ENCODE peak calls at places on chromosomes 13 and 19, in four cellular contexts. I is Panc1, W is cardiac muscle cell, J is AG04450. F is an unnamed sample.
A peak's percentile ranks its signal among the peaks of the same experiment; 100 is the strongest.

GRCh38 chr13:95660981-95661581 is 15.9 kb upstream of the DNAJC3 start:
- DNase-seq in W (peak; percentile 74), I (no peak), J (no peak), F (no peak)

GRCh38 chr19:30857966-30858490 is 485.8 kb downstream of the ZNF536 start:
- DNase-seq in J (no peak), W (no peak), I (no peak), F (no peak)

GRCh38 chr19:33532859-33533455 is 11.4 kb upstream of the PEPD start:
- DNase-seq in J (no peak), I (no peak), W (no peak), F (no peak)

GRCh38 chr19:5395996-5396939 is 55.7 kb upstream of the PTPRS start:
- DNase-seq in J (no peak), W (peak; percentile 10), I (no peak), F (no peak)

GRCh38 chr19:3482507-3483225 is 575 bp downstream of the SMIM44 start:
- DNase-seq in J (no peak), I (no peak), W (no peak), F (no peak)

GRCh38 chr19:56112313-56112709 is 8.8 kb downstream of the ZNF787 start:
- DNase-seq in J (no peak), W (no peak), I (no peak), F (no peak)

GRCh38 chr13:68048802-68049359 is 818.7 kb upstream of the PCDH9 start:
- DNase-seq in I (no peak), W (no peak), J (no peak), F (no peak)

GRCh38 chr13:24220086-24220703 is 59.7 kb downstream of the SPATA13 start:
- DNase-seq in I (peak; percentile 50), J (peak; percentile 61), W (peak; percentile 86), F (no peak)

GRCh38 chr13:27663947-27664346 is 42.3 kb downstream of the POLR1D start:
- DNase-seq in J (no peak), I (no peak), W (peak; percentile 69), F (no peak)

GRCh38 chr19:4043966-4044365 is 22.7 kb downstream of the ZBTB7A start:
- DNase-seq in I (no peak), W (no peak), J (no peak), F (no peak)

GRCh38 chr13:99481357-99481756 is 19.9 kb upstream of the TM9SF2 start:
- DNase-seq in I (no peak), J (no peak), W (no peak), F (no peak)

GRCh38 chr19:38434549-38435051 is 1.1 kb downstream of the RYR1 start:
- DNase-seq in J (no peak), W (peak; percentile 85), I (no peak), F (no peak)

GRCh38 chr13:70203661-70204229 is 95.5 kb upstream of the KLHL1 start:
- DNase-seq in W (no peak), I (no peak), J (no peak), F (no peak)

GRCh38 chr13:60267498-60268202 is 103.9 kb upstream of the DIAPH3 start:
- DNase-seq in W (peak; percentile 70), I (no peak), J (no peak), F (no peak)

GRCh38 chr19:5186293-5187050 is 154.1 kb downstream of the PTPRS start:
- DNase-seq in J (no peak), I (no peak), W (no peak), F (no peak)

GRCh38 chr13:73254827-73255226 is 196.0 kb downstream of the KLF5 start:
- DNase-seq in J (no peak), W (no peak), I (no peak), F (no peak)

GRCh38 chr13:20456737-20457136 is 68.9 kb downstream of the CRYL1 start:
- DNase-seq in W (no peak), J (no peak), I (no peak), F (no peak)

GRCh38 chr13:77751513-77752456 is 54.3 kb downstream of the SLAIN1 start:
- DNase-seq in J (peak; percentile 2), W (peak; percentile 62), I (peak; percentile 22), F (peak; percentile 12)

GRCh38 chr13:83372786-83373185 is 509.5 kb downstream of the SLITRK1 start:
- DNase-seq in I (no peak), W (no peak), J (no peak), F (no peak)

GRCh38 chr19:12939292-12939606 is 840 bp downstream of the CALR start:
- DNase-seq in W (no peak), I (no peak), J (no peak), F (no peak)

GRCh38 chr13:51113969-51114368 is 2.9 kb upstream of the C13orf42 start:
- DNase-seq in I (no peak), W (no peak), J (no peak), F (no peak)

GRCh38 chr19:5903054-5903501 is 512 bp downstream of the NDUFA11 start:
- DNase-seq in I (no peak), W (peak; percentile 30), J (no peak), F (no peak)

GRCh38 chr13:105974380-105974779 is 561.1 kb downstream of the EFNB2 start:
- DNase-seq in J (no peak), W (no peak), I (no peak), F (no peak)

GRCh38 chr13:84136582-84136981 is 254.3 kb upstream of the SLITRK1 start:
- DNase-seq in J (no peak), I (no peak), W (no peak), F (no peak)

GRCh38 chr19:52492201-52492960 is 35.1 kb upstream of the ZNF808 start:
- DNase-seq in J (no peak), W (peak; percentile 82), I (no peak), F (no peak)

GRCh38 chr13:112522578-112522977 is 65.4 kb downstream of the TUBGCP3 start:
- DNase-seq in J (no peak), I (no peak), W (no peak), F (no peak)

GRCh38 chr19:31149306-31149975 is 199.8 kb downstream of the TSHZ3 start:
- DNase-seq in J (no peak), W (no peak), I (no peak), F (no peak)

GRCh38 chr13:36712785-36713184 is 39.0 kb downstream of the SERTM1 start:
- DNase-seq in J (peak; percentile 2), W (no peak), I (no peak), F (peak; percentile 41)

GRCh38 chr13:113630296-113630695 is 27.7 kb downstream of the ATP4B start:
- DNase-seq in W (no peak), J (no peak), I (no peak), F (no peak)

GRCh38 chr19:31451686-31452325 is 102.6 kb upstream of the TSHZ3 start:
- DNase-seq in I (no peak), J (no peak), W (no peak), F (no peak)

GRCh38 chr19:1649706-1650626 is 2.4 kb downstream of the TCF3 start:
- DNase-seq in J (no peak), I (no peak), W (no peak), F (no peak)
- H3K4me3 ChIP-seq in J (peak overlapping the region; percentile 73), I (peak overlapping the region; percentile 64), W (peak overlapping the region; percentile 100), F (no peak overlapping the region)

DNA sequence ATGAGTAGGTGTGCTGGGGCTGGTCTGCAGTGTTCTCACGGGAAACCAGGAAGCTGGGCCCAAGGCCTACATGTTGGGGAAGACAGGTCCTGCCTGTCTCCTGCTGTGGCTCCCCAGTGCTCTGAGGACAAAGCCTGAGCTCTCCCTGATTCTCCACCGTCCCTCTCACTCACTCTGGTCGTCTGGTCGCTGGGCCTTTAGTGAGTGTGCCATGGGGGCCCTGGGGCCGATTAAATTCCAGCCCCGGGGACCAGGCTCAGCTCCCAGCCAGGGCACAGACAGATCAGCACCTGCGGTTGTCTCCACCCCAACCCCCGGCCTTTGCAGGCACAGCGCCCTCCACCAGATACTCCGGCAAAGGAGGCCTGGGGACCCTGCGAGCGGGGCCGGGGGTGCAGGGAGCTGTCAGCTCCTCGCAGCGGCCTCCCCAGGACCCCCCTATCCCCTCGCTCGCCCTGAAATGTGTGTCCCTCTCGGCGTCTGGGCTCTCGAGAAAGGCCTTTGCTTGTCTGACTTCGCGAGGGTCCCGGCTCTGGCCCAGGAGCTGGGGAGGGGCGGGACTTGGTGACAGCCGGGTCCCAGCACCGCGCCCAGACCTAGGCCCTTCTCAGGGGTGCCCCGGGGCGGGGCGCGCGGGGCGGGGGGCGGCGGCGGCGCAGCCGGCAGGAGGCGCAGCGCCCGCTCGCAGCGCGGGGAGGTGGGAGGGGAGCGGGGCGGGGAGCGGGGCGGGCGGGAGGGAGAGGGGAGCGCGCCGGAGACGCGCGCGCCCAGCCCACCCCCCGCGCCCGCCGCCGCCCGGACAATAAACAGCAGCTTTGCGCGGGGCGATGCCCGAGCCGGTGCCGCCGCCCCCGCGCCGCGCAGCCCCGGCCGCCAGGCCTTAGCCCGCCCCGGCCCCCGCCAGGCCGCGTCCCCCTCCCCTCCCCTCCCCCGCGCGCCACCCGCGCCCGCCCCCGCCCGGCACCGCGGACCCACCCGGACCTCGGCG is at the start of gene PALM:
- DNase-seq in W (peak; percentile 81), J (no peak), I (no peak), F (no peak)
- TF ChIP-seq CTCF in W (no peak), J (no peak), I (peak; percentile 71), F (no peak)

GRCh38 chr13:40656358-40656757 is 10.1 kb downstream of the FOXO1 start:
- DNase-seq in J (no peak), I (no peak), W (no peak), F (no peak)

GRCh38 chr13:40653558-40654318 is 12.7 kb downstream of the FOXO1 start:
- DNase-seq in J (no peak), I (no peak), W (no peak), F (no peak)

GRCh38 chr13:40648841-40649240 is 17.6 kb downstream of the FOXO1 start:
- DNase-seq in J (no peak), I (no peak), W (peak; percentile 36), F (no peak)

GRCh38 chr13:40651866-40652587 is 14.4 kb downstream of the FOXO1 start:
- DNase-seq in W (no peak), I (no peak), J (no peak), F (no peak)

DNA sequence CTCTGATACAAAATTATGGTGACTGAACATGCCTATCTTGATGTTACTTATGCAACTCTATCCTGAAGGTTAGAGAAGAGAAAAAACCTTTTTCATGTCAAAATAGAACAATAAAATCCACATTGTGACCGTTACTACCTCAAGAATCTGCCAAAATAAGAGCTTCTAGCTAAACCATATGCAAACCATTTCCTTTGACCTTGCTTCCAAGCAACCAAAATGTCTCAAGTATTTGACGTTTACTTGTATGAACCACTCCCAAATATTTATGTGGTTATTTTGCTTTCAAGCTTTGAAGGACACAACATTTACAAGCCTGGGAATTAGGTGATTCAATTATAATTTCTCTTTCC is 13.9 kb downstream of the FOXO1 start:
- DNase-seq in J (no peak), W (no peak), I (no peak), F (no peak)
- H3K4me3 ChIP-seq in J (no peak overlapping the region), W (no peak overlapping the region), I (no peak overlapping the region), F (no peak overlapping the region)

GRCh38 chr19:48830088-48830487 is 6.2 kb downstream of the HSD17B14 start:
- DNase-seq in W (peak; percentile 14), I (no peak), J (no peak), F (no peak)

GRCh38 chr19:48821633-48822032 is 10.8 kb upstream of the BCAT2 start:
- DNase-seq in J (no peak), W (no peak), I (no peak), F (no peak)

GRCh38 chr19:48822514-48822913 is 11.7 kb upstream of the BCAT2 start:
- DNase-seq in J (no peak), I (no peak), W (no peak), F (no peak)

GRCh38 chr19:48830965-48831364 is 5.3 kb downstream of the HSD17B14 start:
- DNase-seq in I (no peak), J (no peak), W (no peak), F (no peak)

DNA sequence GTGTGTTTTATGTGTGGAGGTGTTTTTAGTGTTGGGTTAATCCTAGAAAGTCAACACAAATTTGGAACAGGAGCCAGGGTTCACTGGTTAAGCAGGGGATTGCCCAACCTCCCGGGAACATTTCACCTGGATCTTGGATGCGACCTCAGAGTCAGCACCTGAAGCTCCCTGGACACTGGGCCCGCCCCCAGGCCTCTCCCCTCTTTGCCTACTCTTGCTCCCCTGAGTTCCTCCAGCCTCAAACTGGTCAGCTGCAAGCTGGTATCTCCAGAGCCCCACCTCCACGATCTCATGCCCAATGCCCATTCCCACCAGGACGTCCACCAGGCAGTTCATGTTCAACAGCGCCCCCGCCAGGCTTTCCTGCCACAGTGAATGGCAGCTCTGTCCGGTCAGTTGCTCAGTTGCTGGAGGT is 9.7 kb downstream of the HSD17B14 start:
- DNase-seq in I (no peak), J (no peak), W (no peak), F (no peak)
- TF ChIP-seq CTCF in I (no peak), J (peak; percentile 10), W (peak; percentile 18), F (peak; percentile 49)

F was measured in epithelial cell of proximal tubule.